ENCODE peak calls at places on chromosome 19, in eight cellular contexts. A, E, F, Q, Z, R, L and J are unnamed samples.

GRCh38 chr19:892243-892996 is 567 bp downstream of the MED16 start:
- DNase-seq in A (no peak), E (peak; percentile 28), F (no peak), Q (peak; percentile 26), Z (no peak), R (no peak), L (no peak), J (peak; percentile 66)

GRCh38 chr19:48350856-48351255 is 12.9 kb downstream of the TMEM143 start:
- DNase-seq in A (no peak), E (no peak), F (no peak), Q (no peak), Z (no peak), R (no peak), L (no peak), J (no peak)

GRCh38 chr19:15122331-15123030 is 15.3 kb downstream of the SYDE1 start:
- DNase-seq in A (no peak), E (no peak), F (no peak), Q (no peak), Z (no peak), R (no peak), L (no peak), J (no peak)

GRCh38 chr19:2548966-2549365 is 73.0 kb downstream of the GADD45B start:
- DNase-seq in A (no peak), E (no peak), F (no peak), Q (no peak), Z (no peak), R (no peak), L (no peak), J (no peak)

GRCh38 chr19:17249887-17250548 is 4.3 kb upstream of the NR2F6 start:
- DNase-seq in A (no peak), E (no peak), F (no peak), Q (no peak), Z (no peak), R (no peak), L (no peak), J (no peak)

GRCh38 chr19:18759435-18760426 is 31.4 kb downstream of the COMP start:
- DNase-seq in A (no peak), E (no peak), F (no peak), Q (no peak), Z (no peak), R (no peak), L (no peak), J (no peak)

GRCh38 chr19:46670874-46671273 is 9.9 kb upstream of the DACT3 start:
- DNase-seq in A (no peak), E (no peak), F (no peak), Q (no peak), Z (no peak), R (no peak), L (no peak), J (no peak)

GRCh38 chr19:41335467-41335866 is 18.3 kb downstream of the TGFB1 start:
- DNase-seq in A (no peak), E (no peak), F (no peak), Q (no peak), Z (no peak), R (no peak), L (no peak), J (no peak)

GRCh38 chr19:35641515-35642151 is at the start of gene ETV2:
- DNase-seq in A (no peak), E (no peak), F (no peak), Q (peak; percentile 68), Z (no peak), R (no peak), L (peak; percentile 30), J (peak; percentile 73)

GRCh38 chr19:46716013-46716671 is 772 bp downstream of the PRKD2 start:
- DNase-seq in A (no peak), E (peak; percentile 41), F (no peak), Q (peak; percentile 63), Z (no peak), R (no peak), L (peak; percentile 39), J (no peak)

GRCh38 chr19:50500060-50500752 is 10.8 kb downstream of the JOSD2 start:
- DNase-seq in A (no peak), E (peak; percentile 44), F (no peak), Q (no peak), Z (no peak), R (no peak), L (no peak), J (peak; percentile 79)

GRCh38 chr19:1259873-1260748 is 9.0 kb upstream of the CIRBP start:
- DNase-seq in A (peak; percentile 90), E (no peak), F (no peak), Q (no peak), Z (no peak), R (no peak), L (no peak), J (no peak)

GRCh38 chr19:18340990-18341868 is 831 bp downstream of the PGPEP1 start:
- DNase-seq in A (peak; percentile 91), E (peak; percentile 53), F (no peak), Q (no peak), Z (peak; percentile 29), R (peak; percentile 55), L (peak; percentile 56), J (peak; percentile 88)

GRCh38 chr19:45515081-45515624 is 7.9 kb downstream of the VASP start:
- DNase-seq in A (peak; percentile 90), E (no peak), F (no peak), Q (no peak), Z (no peak), R (no peak), L (no peak), J (peak; percentile 65)

GRCh38 chr19:18940791-18941627 is at the start of gene HOMER3:
- DNase-seq in A (peak; percentile 96), E (peak; percentile 78), F (no peak), Q (peak; percentile 92), Z (peak; percentile 85), R (peak; percentile 29), L (peak; percentile 86), J (peak; percentile 94)

DNA sequence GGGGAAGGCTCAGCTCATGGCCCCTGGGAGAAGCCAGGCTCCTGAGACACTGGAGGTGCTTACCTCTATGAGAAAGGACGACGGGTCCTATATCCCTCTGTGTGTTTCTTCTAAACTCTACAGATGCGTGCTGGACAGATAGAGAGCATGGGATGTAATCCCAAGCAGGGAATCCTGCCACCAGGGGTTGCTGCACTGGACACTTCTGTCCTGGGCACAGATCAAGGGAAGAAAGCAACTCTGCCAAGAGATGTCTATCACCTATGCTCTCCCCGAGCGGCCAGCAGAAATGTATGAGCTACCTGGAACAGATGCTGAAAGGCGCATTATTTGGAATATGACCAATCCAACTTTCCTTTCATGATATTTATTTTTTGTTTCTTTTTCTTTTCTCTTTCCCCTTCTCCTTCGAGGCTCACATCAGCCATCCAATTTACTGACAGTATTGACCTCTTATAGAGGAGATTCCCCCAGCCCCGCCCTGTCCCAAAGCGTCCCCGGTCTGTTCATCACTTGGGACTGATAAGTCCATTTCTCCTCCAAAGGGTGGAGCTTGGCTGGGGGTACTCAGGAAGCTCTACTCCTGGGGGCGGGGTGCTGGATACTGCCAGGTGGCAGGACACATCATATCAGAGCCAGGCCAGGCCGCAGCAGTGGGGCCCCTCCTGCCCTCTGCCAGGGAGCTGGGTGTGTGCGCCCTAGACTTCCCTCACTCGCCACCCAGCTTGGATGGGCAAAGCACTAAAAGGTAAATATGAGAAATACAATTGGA is 34.2 kb downstream of the TSHZ3 start:
- DNase-seq in A (no peak), E (no peak), F (no peak), Q (peak; percentile 11), Z (no peak), R (no peak), L (no peak), J (no peak)
- TF ChIP-seq CTCF in A (no peak), E (no peak), F (peak; percentile 41), Q (no peak), Z (no peak), R (peak; percentile 49), L (no peak), J (no peak)

GRCh38 chr19:6057651-6058365 is 52.5 kb downstream of the RFX2 start:
- DNase-seq in A (peak; percentile 86), E (no peak), F (no peak), Q (no peak), Z (peak; percentile 19), R (no peak), L (no peak), J (no peak)

GRCh38 chr19:6058411-6059201 is 51.7 kb downstream of the RFX2 start:
- DNase-seq in A (peak; percentile 78), E (no peak), F (no peak), Q (no peak), Z (no peak), R (no peak), L (no peak), J (no peak)

GRCh38 chr19:6056282-6056741 is 54.0 kb downstream of the RFX2 start:
- DNase-seq in A (peak; percentile 87), E (peak; percentile 15), F (no peak), Q (no peak), Z (peak; percentile 23), R (no peak), L (no peak), J (no peak)

GRCh38 chr19:6055013-6055795 is 55.1 kb downstream of the RFX2 start:
- DNase-seq in A (peak; percentile 53), E (no peak), F (no peak), Q (no peak), Z (no peak), R (no peak), L (no peak), J (no peak)

GRCh38 chr19:6056801-6057650 is 53.3 kb downstream of the RFX2 start:
- DNase-seq in A (peak; percentile 96), E (peak; percentile 66), F (peak; percentile 90), Q (peak; percentile 30), Z (peak; percentile 62), R (peak; percentile 94), L (peak; percentile 47), J (no peak)
- TF ChIP-seq CTCF in A (no peak), E (no peak), F (no peak), Q (no peak), Z (no peak), R (no peak), L (no peak), J (no peak)

DNA sequence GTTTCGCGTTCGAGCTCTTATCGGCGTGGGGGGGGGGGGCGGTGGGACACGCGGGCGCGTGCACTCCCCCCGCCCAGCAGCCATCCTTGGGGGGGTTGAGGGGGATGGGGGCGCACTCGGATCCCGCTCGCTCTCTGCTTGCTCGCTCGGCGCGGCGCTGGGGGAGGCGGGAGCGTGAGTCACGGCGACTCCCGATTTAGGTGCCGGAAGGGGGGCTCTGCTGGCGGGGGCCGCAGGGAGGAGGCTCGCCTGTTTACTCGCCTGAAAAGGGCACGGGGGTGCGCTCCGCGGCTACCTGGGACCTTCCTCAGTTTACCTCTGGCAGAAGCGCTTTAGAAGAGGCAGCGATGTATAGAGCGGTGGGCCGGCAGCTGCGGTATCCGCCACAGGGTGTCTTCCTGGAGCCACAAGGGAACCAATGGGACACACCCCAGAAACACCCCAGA is 1.1 kb upstream of the PDE4A start:
- DNase-seq in A (peak; percentile 73), E (no peak), F (no peak), Q (no peak), Z (no peak), R (no peak), L (no peak), J (peak; percentile 49)
- TF ChIP-seq CTCF in A (no peak), E (no peak), F (no peak), Q (no peak), Z (no peak), R (no peak), L (no peak), J (no peak)

DNA sequence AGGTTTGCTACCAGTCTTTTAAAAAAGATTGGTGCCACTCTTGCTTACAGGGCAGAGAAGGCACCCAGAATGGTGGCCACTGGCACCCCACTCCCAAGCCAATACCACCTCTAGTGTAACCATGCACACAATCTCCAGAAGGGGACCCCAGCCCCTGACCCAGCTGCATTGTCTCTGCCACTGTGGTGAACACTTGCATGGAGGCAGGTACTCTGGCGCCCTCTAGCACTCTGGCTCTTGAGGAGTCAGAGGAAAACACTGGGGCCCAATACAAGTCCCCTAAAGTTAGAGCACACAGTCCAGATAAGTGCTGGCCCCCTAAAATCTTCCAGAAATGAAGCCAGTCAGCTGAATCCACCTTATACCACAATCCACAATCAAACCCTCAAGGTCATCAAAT is 6.0 kb downstream of the ERVV-1 start:
- DNase-seq in A (peak; percentile 43), E (no peak), F (no peak), Q (peak; percentile 34), Z (no peak), R (no peak), L (no peak), J (no peak)
- TF ChIP-seq CTCF in A (no peak), E (no peak), F (no peak), Q (no peak), Z (no peak), R (no peak), L (no peak), J (no peak)